ENCODE peak calls at places on chromosomes 1 and 21, in four cellular contexts. T is HepG2, O is K562, F is GM12878. V is an unnamed sample.

GRCh38 chr1:192109576-192109975 is 48.7 kb upstream of the RGS18 start:
- DNase-seq in T (no peak), O (no peak), F (no peak), V (no peak)

GRCh38 chr1:245409341-245410195 is 254.8 kb downstream of the KIF26B start:
- DNase-seq in F (no peak), O (no peak), T (no peak), V (no peak)

GRCh38 chr1:31306278-31306677 is 9.4 kb downstream of the ZCCHC17 start:
- DNase-seq in O (no peak), F (no peak), T (no peak), V (no peak)

GRCh38 chr1:150578278-150579109 is 916 bp downstream of the MCL1 start:
- DNase-seq in F (no peak), T (peak; percentile 72), O (peak; percentile 24), V (peak; percentile 49)

GRCh38 chr1:86018311-86018923 is 138.2 kb downstream of the COL24A1 start:
- DNase-seq in F (no peak), O (peak; percentile 7), T (peak; percentile 10), V (peak; percentile 39)

GRCh38 chr1:32151319-32151787 is 28.1 kb upstream of the TXLNA start:
- DNase-seq in F (no peak), T (no peak), O (no peak), V (peak; percentile 43)

GRCh38 chr1:44000266-44000665 is 8.9 kb downstream of the CCDC24 start:
- DNase-seq in T (no peak), F (no peak), O (no peak), V (no peak)

GRCh38 chr1:232886304-232886703 is 64.1 kb upstream of the NTPCR start:
- DNase-seq in F (no peak), T (no peak), O (no peak), V (no peak)

GRCh38 chr1:38533772-38534472 is 325.6 kb downstream of the RRAGC start:
- DNase-seq in T (no peak), F (no peak), O (peak; percentile 62), V (no peak)

GRCh38 chr1:177306019-177306415 is 135.3 kb downstream of the BRINP2 start:
- DNase-seq in F (no peak), T (no peak), O (no peak), V (no peak)

GRCh38 chr1:30111431-30111830 is 612.0 kb downstream of the MATN1 start:
- DNase-seq in T (peak; percentile 5), O (peak; percentile 69), F (no peak), V (peak; percentile 81)

GRCh38 chr1:166489670-166490436 is 323.1 kb upstream of the FAM78B start:
- DNase-seq in T (peak; percentile 31), F (peak; percentile 60), O (peak; percentile 83), V (no peak)

GRCh38 chr1:29624320-29624719 is 388.0 kb downstream of the PTPRU start:
- DNase-seq in T (no peak), O (no peak), F (no peak), V (no peak)

GRCh38 chr1:236451796-236452373 is 57.8 kb downstream of the EDARADD start:
- DNase-seq in F (no peak), O (peak; percentile 81), T (peak; percentile 28), V (peak; percentile 70)

GRCh38 chr21:43287111-43287973 is 118.5 kb downstream of the CRYAA start:
- DNase-seq in T (no peak), F (peak; percentile 19), O (peak; percentile 41), V (no peak)

GRCh38 chr1:59412705-59413326 is 115.9 kb downstream of the FGGY start:
- DNase-seq in F (no peak), O (no peak), T (no peak), V (no peak)

GRCh38 chr21:41684381-41685245 is 82.2 kb downstream of the RIPK4 start:
- DNase-seq in O (no peak), F (no peak), T (peak; percentile 24), V (no peak)

GRCh38 chr1:100543640-100544039 is 5.7 kb downstream of the GPR88 start:
- DNase-seq in T (peak; percentile 40), O (peak; percentile 57), F (no peak), V (peak; percentile 64)

GRCh38 chr1:181255270-181255929 is 166.9 kb downstream of the IER5 start:
- DNase-seq in T (no peak), O (no peak), F (no peak), V (no peak)

GRCh38 chr1:228207851-228208821 is at the start of gene OBSCN:
- DNase-seq in T (no peak), O (no peak), F (no peak), V (no peak)

GRCh38 chr1:48817505-48818114 is 40.9 kb upstream of the BEND5 start:
- DNase-seq in O (peak; percentile 8), T (peak; percentile 18), F (no peak), V (peak; percentile 62)

GRCh38 chr1:214404571-214405213 is 123.7 kb downstream of the SMYD2 start:
- DNase-seq in O (no peak), T (peak; percentile 2), F (no peak), V (no peak)

GRCh38 chr1:201916649-201917249 is 28.1 kb downstream of the SHISA4 start:
- DNase-seq in O (peak; percentile 67), T (peak; percentile 36), F (no peak), V (peak; percentile 58)

GRCh38 chr1:18936814-18937481 is 19.5 kb downstream of the IFFO2 start:
- DNase-seq in T (peak; percentile 89), O (no peak), F (no peak), V (no peak)

GRCh38 chr1:56758135-56758534 is 61.1 kb downstream of the FYB2 start:
- DNase-seq in O (no peak), F (no peak), T (peak; percentile 42), V (peak; percentile 30)

GRCh38 chr21:24224411-24224810 is 1382.9 kb downstream of the MRPL39 start:
- DNase-seq in T (no peak), O (no peak), F (no peak), V (no peak)

GRCh38 chr1:97647776-97648175 is 273.1 kb downstream of the DPYD start:
- DNase-seq in F (no peak), T (no peak), O (no peak), V (no peak)

DNA sequence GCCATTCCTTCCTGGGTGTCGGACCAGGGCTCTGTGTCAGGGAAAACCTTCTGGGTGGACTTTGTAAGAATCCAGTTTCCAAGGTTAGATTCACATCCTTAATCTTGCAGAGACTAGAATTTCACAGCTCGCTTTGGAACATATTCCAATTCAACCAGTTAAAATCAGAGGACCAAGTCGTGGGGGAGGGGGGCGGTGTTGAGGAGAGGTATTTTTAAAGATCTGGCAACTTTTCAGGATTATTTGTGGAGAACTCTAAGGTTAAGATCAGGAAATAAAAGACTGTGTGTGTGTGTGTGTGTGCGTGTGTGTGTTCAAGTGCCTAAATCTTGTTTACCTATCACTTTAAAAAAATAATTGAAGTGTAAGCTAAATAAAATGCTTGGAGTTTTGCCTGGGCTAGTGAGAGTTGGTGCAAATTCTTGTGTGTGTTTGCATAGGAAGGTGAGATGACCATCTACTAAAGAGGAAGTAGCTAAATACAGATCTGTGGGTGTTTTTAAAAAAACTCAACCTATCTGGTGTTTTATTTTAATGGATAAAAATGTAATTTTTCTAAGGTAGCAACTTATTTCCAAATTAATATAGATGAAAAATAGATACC is 21.8 kb downstream of the TENT5C start:
- DNase-seq in T (no peak), O (no peak), F (no peak), V (no peak)
- TF ChIP-seq TARDBP in T (no peak), O (no peak), F (no peak), V (no peak)

DNA sequence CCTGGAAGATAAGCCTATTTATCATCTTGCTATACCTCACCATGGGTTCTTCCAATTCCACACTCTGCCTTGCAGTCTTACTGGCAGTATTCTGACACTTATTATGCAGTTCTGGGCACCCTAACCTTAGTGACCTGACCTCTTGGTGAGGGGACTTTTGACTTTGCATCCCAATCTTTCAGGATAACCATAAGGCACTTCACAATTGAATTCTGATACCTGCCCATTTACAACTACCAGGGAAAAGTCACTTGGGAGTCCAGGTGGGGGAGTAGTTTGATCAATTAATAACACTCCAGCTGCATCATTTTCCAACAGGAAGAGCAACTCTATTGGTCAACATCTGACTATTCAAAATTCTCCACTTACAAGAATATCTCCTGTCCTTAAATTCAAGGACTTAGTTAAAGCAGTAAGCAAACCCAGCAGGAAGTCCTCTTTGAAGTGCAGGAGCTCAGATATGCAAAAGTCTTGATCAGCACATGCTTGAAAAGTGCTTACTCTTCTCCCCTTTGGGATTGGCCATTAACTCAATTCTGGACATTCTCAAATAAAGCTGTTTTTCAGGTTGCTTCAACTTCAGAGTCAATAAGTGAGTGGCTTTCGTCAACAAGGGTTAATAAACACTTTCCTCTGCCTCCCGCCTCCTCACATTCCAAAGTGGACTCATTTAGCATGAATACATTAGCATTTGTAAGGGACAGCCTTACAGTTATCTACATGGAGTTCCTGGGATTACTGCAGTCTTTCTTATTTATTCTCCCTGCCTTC is 177.4 kb upstream of the NRIP1 start:
- DNase-seq in T (no peak), F (no peak), O (no peak), V (no peak)
- TF ChIP-seq TARDBP in T (no peak), F (no peak), O (no peak), V (no peak)

DNA sequence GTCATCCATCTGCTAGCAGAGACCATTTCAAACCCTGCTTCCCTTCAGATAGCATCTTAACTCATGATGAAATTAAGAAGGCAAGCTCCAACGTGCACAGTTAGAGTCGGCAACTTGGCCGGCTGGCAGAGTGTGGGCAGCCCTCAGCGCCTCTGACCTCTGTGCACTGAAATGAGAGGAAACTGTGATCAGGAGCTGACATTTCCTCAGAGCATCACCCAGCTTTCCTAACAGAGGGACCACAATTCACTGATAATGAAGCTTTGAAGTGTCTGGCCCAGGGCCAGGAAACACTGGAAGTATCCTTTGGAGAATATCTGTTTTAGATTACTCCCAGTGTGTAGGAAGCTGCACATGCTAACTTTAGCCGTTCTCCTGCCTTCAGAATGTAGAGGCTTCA is 145.0 kb upstream of the ZC3H11B start:
- DNase-seq in F (no peak), O (no peak), T (no peak), V (no peak)
- TF ChIP-seq TARDBP in F (no peak), O (no peak), T (no peak), V (no peak)

GRCh38 chr1:156176610-156177210 is 17.2 kb upstream of the SLC25A44 start:
- DNase-seq in T (no peak), O (no peak), F (no peak), V (no peak)
- TF ChIP-seq TARDBP in T (peak; percentile 36), O (no peak), F (no peak), V (no peak)

DNA sequence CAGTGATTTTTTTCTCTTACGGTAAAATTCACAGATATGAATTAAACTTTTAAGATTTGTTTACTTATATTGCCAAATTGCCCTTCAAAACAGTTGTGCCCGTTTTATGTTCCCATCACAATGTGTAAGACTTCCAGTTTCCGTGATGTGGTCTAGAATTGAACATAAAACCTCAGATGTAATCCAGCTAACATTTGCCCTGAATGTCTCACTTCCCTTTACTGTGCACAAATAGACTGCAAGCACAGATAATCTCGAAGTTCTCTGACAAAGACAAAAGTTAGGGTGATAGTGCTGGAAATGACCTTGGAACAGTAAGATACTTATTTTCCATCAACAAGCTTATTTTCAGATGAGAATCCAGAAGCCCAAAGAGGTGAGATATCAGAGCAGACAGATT is 177.5 kb downstream of the ZZZ3 start:
- DNase-seq in T (no peak), O (no peak), F (no peak), V (no peak)
- TF ChIP-seq TARDBP in T (no peak), O (no peak), F (no peak), V (no peak)

GRCh38 chr1:244322181-244322580 is 129.5 kb downstream of the ADSS2 start:
- DNase-seq in F (no peak), O (no peak), T (no peak), V (no peak)
- TF ChIP-seq TARDBP in F (no peak), O (no peak), T (no peak), V (no peak)

V was measured in HEK293T.